ENCODE peak calls at places on chromosomes 13 and 19, in four cellular contexts. One of them, this sample, is unnamed.

GRCh38 chr13:94162289-94162688 is 317.2 kb downstream of the DCT start:
- DNase-seq in left ventricle myocardium inferior: peak; percentile 30
- DNase-seq in iPS DF 6.9: no peak
- DNase-seq in NB4: no peak
- DNase-seq in this sample: no peak

GRCh38 chr13:101736551-101736950 is 284.1 kb downstream of the ITGBL1 start:
- DNase-seq in left ventricle myocardium inferior: no peak
- DNase-seq in iPS DF 6.9: no peak
- DNase-seq in NB4: no peak
- DNase-seq in this sample: no peak

GRCh38 chr19:5857203-5858081 is 6.2 kb upstream of the FUT3 start:
- DNase-seq in iPS DF 6.9: no peak
- DNase-seq in left ventricle myocardium inferior: no peak
- DNase-seq in NB4: no peak
- DNase-seq in this sample: no peak

GRCh38 chr13:97568850-97569249 is 134.9 kb downstream of the RAP2A start:
- DNase-seq in iPS DF 6.9: no peak
- DNase-seq in NB4: no peak
- DNase-seq in left ventricle myocardium inferior: no peak
- DNase-seq in this sample: no peak

GRCh38 chr19:58581227-58582141 is 8.3 kb upstream of the MZF1 start:
- DNase-seq in iPS DF 6.9: peak; percentile 92
- DNase-seq in left ventricle myocardium inferior: peak; percentile 87
- DNase-seq in NB4: peak; percentile 85
- DNase-seq in this sample: no peak

GRCh38 chr13:52164989-52165388 is 5.6 kb upstream of the NEK3 start:
- DNase-seq in left ventricle myocardium inferior: no peak
- DNase-seq in NB4: no peak
- DNase-seq in iPS DF 6.9: no peak
- DNase-seq in this sample: no peak

GRCh38 chr19:5128251-5128931 is 159.5 kb downstream of the KDM4B start:
- DNase-seq in NB4: no peak
- DNase-seq in iPS DF 6.9: no peak
- DNase-seq in left ventricle myocardium inferior: peak; percentile 68
- DNase-seq in this sample: no peak

GRCh38 chr19:16849168-16849567 is 20.0 kb downstream of the SIN3B start:
- DNase-seq in iPS DF 6.9: no peak
- DNase-seq in NB4: no peak
- DNase-seq in left ventricle myocardium inferior: no peak
- DNase-seq in this sample: no peak

GRCh38 chr13:111945086-111945485 is 121.9 kb upstream of the SOX1 start:
- DNase-seq in NB4: no peak
- DNase-seq in iPS DF 6.9: no peak
- DNase-seq in left ventricle myocardium inferior: no peak
- DNase-seq in this sample: no peak

GRCh38 chr13:42327725-42328124 is 55.8 kb downstream of the AKAP11 start:
- DNase-seq in iPS DF 6.9: no peak
- DNase-seq in left ventricle myocardium inferior: no peak
- DNase-seq in NB4: no peak
- DNase-seq in this sample: no peak

GRCh38 chr19:927707-928401 is 2.0 kb downstream of the ARID3A start:
- DNase-seq in iPS DF 6.9: no peak
- DNase-seq in left ventricle myocardium inferior: no peak
- DNase-seq in NB4: peak; percentile 44
- DNase-seq in this sample: no peak

GRCh38 chr13:60583911-60584753 is 187.1 kb downstream of the TDRD3 start:
- DNase-seq in left ventricle myocardium inferior: no peak
- DNase-seq in NB4: peak; percentile 94
- DNase-seq in iPS DF 6.9: peak; percentile 75
- DNase-seq in this sample: no peak

GRCh38 chr13:23778879-23779278 is 110.3 kb downstream of the MIPEP start:
- DNase-seq in NB4: no peak
- DNase-seq in iPS DF 6.9: no peak
- DNase-seq in left ventricle myocardium inferior: no peak
- DNase-seq in this sample: no peak

GRCh38 chr19:45954132-45954531 is 19.5 kb downstream of the NOVA2 start:
- DNase-seq in left ventricle myocardium inferior: no peak
- DNase-seq in NB4: no peak
- DNase-seq in iPS DF 6.9: no peak
- DNase-seq in this sample: no peak

GRCh38 chr19:45498411-45499195 is at the start of gene PPM1N:
- DNase-seq in left ventricle myocardium inferior: no peak
- DNase-seq in iPS DF 6.9: no peak
- DNase-seq in NB4: peak; percentile 27
- DNase-seq in this sample: no peak

GRCh38 chr13:112690242-112690943 is 555 bp downstream of the ATP11A start:
- DNase-seq in NB4: peak; percentile 66
- DNase-seq in iPS DF 6.9: no peak
- DNase-seq in left ventricle myocardium inferior: peak; percentile 62
- DNase-seq in this sample: no peak

GRCh38 chr19:48780684-48781391 is 25.5 kb downstream of the FGF21 start:
- DNase-seq in iPS DF 6.9: no peak
- DNase-seq in left ventricle myocardium inferior: no peak
- DNase-seq in NB4: peak; percentile 59
- DNase-seq in this sample: no peak

GRCh38 chr13:40986328-40986856 is 32.7 kb downstream of the ELF1 start:
- DNase-seq in NB4: no peak
- DNase-seq in left ventricle myocardium inferior: no peak
- DNase-seq in iPS DF 6.9: no peak
- DNase-seq in this sample: no peak

GRCh38 chr13:81018936-81019335 is 678.0 kb upstream of the SPRY2 start:
- DNase-seq in iPS DF 6.9: no peak
- DNase-seq in left ventricle myocardium inferior: no peak
- DNase-seq in NB4: no peak
- DNase-seq in this sample: no peak

GRCh38 chr19:7829162-7829520 is 877 bp upstream of the EVI5L start:
- DNase-seq in left ventricle myocardium inferior: no peak
- DNase-seq in NB4: no peak
- DNase-seq in iPS DF 6.9: no peak
- DNase-seq in this sample: no peak
- H3K4me3 ChIP-seq in left ventricle myocardium inferior: peak overlapping the region; percentile 83
- H3K4me3 ChIP-seq in NB4: peak overlapping the region; percentile 44
- H3K4me3 ChIP-seq in iPS DF 6.9: peak overlapping the region; percentile 39
- H3K4me3 ChIP-seq in this sample: peak overlapping the region; percentile 34

DNA sequence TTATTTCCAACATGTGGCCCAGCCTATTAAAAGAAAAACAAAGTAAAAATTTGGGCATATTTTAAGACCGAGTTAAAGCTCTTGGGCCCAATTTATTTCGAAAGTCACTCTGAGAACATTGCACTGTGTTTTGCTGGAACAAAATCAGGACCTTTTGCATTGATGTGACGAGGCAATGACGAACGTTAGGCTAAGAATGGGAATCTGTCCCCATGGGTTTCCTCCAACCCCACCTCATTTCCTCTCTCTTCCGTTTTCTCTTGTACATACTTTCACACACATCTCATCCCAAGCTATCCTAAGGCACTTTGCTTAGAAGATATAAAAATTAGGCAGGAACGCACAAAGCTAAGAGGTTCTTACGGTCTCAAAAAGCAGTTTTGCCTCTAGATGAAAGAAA is 22.1 kb downstream of the EDNRB start:
- DNase-seq in NB4: no peak
- DNase-seq in iPS DF 6.9: no peak
- DNase-seq in left ventricle myocardium inferior: no peak
- DNase-seq in this sample: no peak
- H3K4me3 ChIP-seq in NB4: no peak overlapping the region
- H3K4me3 ChIP-seq in iPS DF 6.9: no peak overlapping the region
- H3K4me3 ChIP-seq in left ventricle myocardium inferior: peak overlapping the region; percentile 39
- H3K4me3 ChIP-seq in this sample: no peak overlapping the region

GRCh38 chr19:38197937-38198704 is 25.9 kb downstream of the DPF1 start:
- DNase-seq in iPS DF 6.9: no peak
- DNase-seq in left ventricle myocardium inferior: no peak
- DNase-seq in NB4: no peak
- DNase-seq in this sample: no peak

GRCh38 chr19:38196948-38197656 is 26.9 kb downstream of the DPF1 start:
- DNase-seq in left ventricle myocardium inferior: no peak
- DNase-seq in NB4: no peak
- DNase-seq in iPS DF 6.9: no peak
- DNase-seq in this sample: no peak

GRCh38 chr19:38195237-38195636 is 28.8 kb downstream of the DPF1 start:
- DNase-seq in left ventricle myocardium inferior: no peak
- DNase-seq in iPS DF 6.9: no peak
- DNase-seq in NB4: no peak
- DNase-seq in this sample: no peak

GRCh38 chr19:38194061-38194701 is 29.8 kb downstream of the DPF1 start:
- DNase-seq in iPS DF 6.9: no peak
- DNase-seq in NB4: no peak
- DNase-seq in left ventricle myocardium inferior: no peak
- DNase-seq in this sample: no peak

GRCh38 chr19:38196245-38196837 is 27.7 kb downstream of the DPF1 start:
- DNase-seq in NB4: no peak
- DNase-seq in iPS DF 6.9: no peak
- DNase-seq in left ventricle myocardium inferior: no peak
- DNase-seq in this sample: no peak
- H3K4me3 ChIP-seq in NB4: no peak overlapping the region
- H3K4me3 ChIP-seq in iPS DF 6.9: no peak overlapping the region
- H3K4me3 ChIP-seq in left ventricle myocardium inferior: no peak overlapping the region
- H3K4me3 ChIP-seq in this sample: no peak overlapping the region

GRCh38 chr19:54551950-54552912 is 21.4 kb upstream of the LILRA2 start:
- DNase-seq in iPS DF 6.9: no peak
- DNase-seq in left ventricle myocardium inferior: peak; percentile 28
- DNase-seq in NB4: peak; percentile 70
- DNase-seq in this sample: no peak

GRCh38 chr19:54556194-54556593 is 17.4 kb upstream of the LILRA2 start:
- DNase-seq in NB4: no peak
- DNase-seq in iPS DF 6.9: no peak
- DNase-seq in left ventricle myocardium inferior: no peak
- DNase-seq in this sample: no peak

GRCh38 chr19:54554896-54555295 is 18.7 kb upstream of the LILRA2 start:
- DNase-seq in iPS DF 6.9: no peak
- DNase-seq in left ventricle myocardium inferior: no peak
- DNase-seq in NB4: no peak
- DNase-seq in this sample: no peak

GRCh38 chr19:54552913-54553310 is 20.7 kb upstream of the LILRA2 start:
- DNase-seq in iPS DF 6.9: no peak
- DNase-seq in left ventricle myocardium inferior: no peak
- DNase-seq in NB4: no peak
- DNase-seq in this sample: no peak

GRCh38 chr19:54554006-54554405 is 19.6 kb upstream of the LILRA2 start:
- DNase-seq in NB4: no peak
- DNase-seq in iPS DF 6.9: no peak
- DNase-seq in left ventricle myocardium inferior: no peak
- DNase-seq in this sample: no peak
- H3K4me3 ChIP-seq in NB4: no peak overlapping the region
- H3K4me3 ChIP-seq in iPS DF 6.9: no peak overlapping the region
- H3K4me3 ChIP-seq in left ventricle myocardium inferior: no peak overlapping the region
- H3K4me3 ChIP-seq in this sample: no peak overlapping the region

DNA sequence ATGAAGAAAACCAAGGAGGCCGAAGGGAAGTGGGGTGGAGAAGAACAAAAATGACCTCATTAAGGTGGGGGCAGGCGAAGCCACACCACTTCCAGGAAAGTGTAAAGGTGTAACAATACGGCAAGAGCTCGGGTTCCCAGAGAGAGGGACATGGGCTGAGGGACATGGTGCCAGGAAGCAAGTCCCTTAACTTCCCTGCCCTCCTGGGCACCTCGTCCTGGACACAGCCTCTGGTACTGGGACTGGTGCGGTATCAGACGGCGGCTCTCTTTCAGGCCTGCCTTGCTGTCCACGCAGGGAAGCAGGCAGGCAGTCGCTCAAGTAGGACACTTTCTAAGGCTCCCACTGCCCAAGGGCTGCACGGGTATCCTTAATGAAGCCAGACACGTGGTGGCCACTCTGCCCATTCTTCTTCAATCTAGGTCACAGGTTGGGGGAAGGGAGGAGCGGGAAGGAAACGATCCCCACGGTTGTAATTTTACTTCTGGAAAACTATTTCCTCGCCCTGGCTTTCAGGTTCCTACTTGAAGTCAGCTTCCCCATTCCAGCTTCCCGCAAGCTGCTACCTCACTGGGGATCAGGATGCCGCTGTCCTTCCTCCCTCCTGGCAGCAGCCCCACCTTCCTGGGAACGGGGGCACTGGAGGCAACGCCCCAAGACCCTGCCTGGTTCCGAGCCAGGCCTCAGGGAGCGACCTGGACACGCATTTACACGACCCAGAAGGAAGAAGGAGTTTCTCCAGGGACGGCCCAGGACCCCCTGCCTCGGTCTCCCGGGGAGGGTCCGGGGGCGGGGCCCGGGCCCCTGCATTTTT is 1.2 kb downstream of the AP3D1 start:
- DNase-seq in left ventricle myocardium inferior: no peak
- DNase-seq in iPS DF 6.9: no peak
- DNase-seq in NB4: peak; percentile 29
- DNase-seq in this sample: no peak
- H3K4me3 ChIP-seq in left ventricle myocardium inferior: peak overlapping the region; percentile 100
- H3K4me3 ChIP-seq in iPS DF 6.9: peak overlapping the region; percentile 96
- H3K4me3 ChIP-seq in NB4: peak overlapping the region; percentile 73
- H3K4me3 ChIP-seq in this sample: peak overlapping the region; percentile 90

GRCh38 chr13:20521388-20521787 is 4.3 kb downstream of the CRYL1 start:
- DNase-seq in iPS DF 6.9: no peak
- DNase-seq in left ventricle myocardium inferior: no peak
- DNase-seq in NB4: peak; percentile 42
- DNase-seq in this sample: no peak

GRCh38 chr13:20525144-20525600 is 485 bp downstream of the CRYL1 start:
- DNase-seq in iPS DF 6.9: no peak
- DNase-seq in NB4: no peak
- DNase-seq in left ventricle myocardium inferior: peak; percentile 46
- DNase-seq in this sample: no peak

GRCh38 chr13:20525601-20526544 is at the start of gene CRYL1:
- DNase-seq in iPS DF 6.9: no peak
- DNase-seq in left ventricle myocardium inferior: peak; percentile 89
- DNase-seq in NB4: peak; percentile 89
- DNase-seq in this sample: peak; percentile 15

GRCh38 chr13:20528451-20528850 is 2.8 kb upstream of the CRYL1 start:
- DNase-seq in left ventricle myocardium inferior: no peak
- DNase-seq in iPS DF 6.9: no peak
- DNase-seq in NB4: no peak
- DNase-seq in this sample: no peak

DNA sequence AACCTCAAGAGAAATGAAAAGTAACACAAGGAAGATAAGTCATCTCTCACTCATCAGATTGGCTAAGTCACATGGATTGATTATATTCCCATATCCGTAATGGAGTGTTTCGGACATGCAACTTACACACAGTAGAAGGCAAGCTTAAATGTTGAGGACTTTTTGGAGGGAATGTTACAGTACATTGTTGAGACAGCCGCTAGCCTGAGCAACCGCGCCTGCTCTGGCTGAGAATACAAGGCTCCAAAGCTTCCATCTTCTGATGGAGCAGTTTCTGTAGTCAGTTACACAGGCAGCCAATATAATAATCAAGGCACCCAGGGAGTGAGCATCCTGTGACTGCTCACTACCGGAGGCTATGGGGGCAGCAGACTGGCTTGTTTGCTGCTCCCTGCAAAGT is 1.0 kb upstream of the CRYL1 start:
- DNase-seq in iPS DF 6.9: no peak
- DNase-seq in NB4: no peak
- DNase-seq in left ventricle myocardium inferior: no peak
- DNase-seq in this sample: no peak
- H3K4me3 ChIP-seq in iPS DF 6.9: no peak overlapping the region
- H3K4me3 ChIP-seq in NB4: peak overlapping the region; percentile 75
- H3K4me3 ChIP-seq in left ventricle myocardium inferior: peak overlapping the region; percentile 84
- H3K4me3 ChIP-seq in this sample: peak overlapping the region; percentile 81

This sample was measured in keratinocyte.